ENCODE peak calls at places on chromosome 1, in six cellular contexts. T, B, Z, E, Q and R are unnamed samples.

GRCh38 chr1:203526572-203526971 is 32.6 kb downstream of the OPTC start:
- DNase-seq in E (no peak), Q (no peak), T (no peak), Z (no peak), B (peak), R (no peak)

GRCh38 chr1:41662061-41662655 is 177.7 kb upstream of the EDN2 start:
- DNase-seq in Z (peak), E (peak), T (peak), Q (peak), B (peak), R (peak)

GRCh38 chr1:77539510-77540142 is 142.8 kb downstream of the ZZZ3 start:
- DNase-seq in Q (no peak), B (peak), E (no peak), Z (peak), T (no peak), R (no peak)

GRCh38 chr1:152495066-152495675 is 15.4 kb upstream of the LCE5A start:
- DNase-seq in Z (no peak), E (peak), B (peak), T (no peak), Q (no peak), R (no peak)

GRCh38 chr1:89566761-89567174 is 42.1 kb downstream of the LRRC8B start:
- DNase-seq in B (peak), Q (no peak), E (no peak), T (no peak), Z (peak), R (no peak)

GRCh38 chr1:217630711-217631591 is at the start of the genes GPATCH2 and SPATA17:
- DNase-seq in E (peak), Q (peak), Z (peak), T (peak), B (peak), R (peak)

GRCh38 chr1:53734650-53735211 is 4.2 kb downstream of the GLIS1 start:
- DNase-seq in B (peak), Z (no peak), T (no peak), Q (no peak), E (no peak), R (no peak)

GRCh38 chr1:208235983-208236761 is 8.0 kb downstream of the PLXNA2 start:
- DNase-seq in Q (no peak), T (no peak), E (peak), Z (no peak), B (no peak), R (no peak)

GRCh38 chr1:24870551-24871195 is 59.4 kb downstream of the RUNX3 start:
- DNase-seq in B (no peak), Z (no peak), T (no peak), Q (no peak), E (no peak), R (no peak)

GRCh38 chr1:206883160-206883559 is 14.1 kb upstream of the IL24 start:
- DNase-seq in B (no peak), Q (no peak), T (no peak), Z (no peak), E (no peak), R (no peak)

GRCh38 chr1:77668924-77669449 is 13.5 kb downstream of the ZZZ3 start:
- DNase-seq in T (no peak), E (no peak), B (no peak), Q (no peak), Z (no peak), R (no peak)

GRCh38 chr1:114310771-114311251 is 157.1 kb upstream of the SYT6 start:
- DNase-seq in T (no peak), Q (no peak), Z (no peak), B (no peak), E (no peak), R (no peak)

GRCh38 chr1:180151508-180151907 is 3.2 kb upstream of the QSOX1 start:
- DNase-seq in B (no peak), T (no peak), Q (no peak), Z (no peak), E (no peak), R (no peak)

GRCh38 chr1:99438656-99439055 is 174.4 kb downstream of the PLPPR4 start:
- DNase-seq in E (no peak), Z (no peak), T (no peak), B (no peak), Q (no peak), R (no peak)

GRCh38 chr1:22983944-22984343 is 11.3 kb upstream of the LACTBL1 start:
- DNase-seq in T (no peak), B (no peak), E (no peak), Q (no peak), Z (no peak), R (no peak)

GRCh38 chr1:1171551-1172340 is 1.9 kb upstream of the TTLL10 start:
- DNase-seq in T (no peak), Z (no peak), Q (no peak), E (peak), B (no peak), R (no peak)

GRCh38 chr1:222466150-222466865 is 81.6 kb downstream of the HHIPL2 start:
- DNase-seq in Z (no peak), Q (no peak), E (no peak), T (no peak), B (no peak), R (no peak)

GRCh38 chr1:29195875-29196274 is 14.2 kb upstream of the SRSF4 start:
- DNase-seq in B (no peak), Q (no peak), E (no peak), Z (no peak), T (no peak), R (no peak)

GRCh38 chr1:65724151-65724550 is 68.5 kb upstream of the PDE4B start:
- DNase-seq in Q (no peak), Z (peak), B (peak), E (no peak), T (no peak), R (no peak)

GRCh38 chr1:56340977-56341376 is 238.4 kb downstream of the PLPP3 start:
- DNase-seq in E (no peak), Z (no peak), T (no peak), Q (no peak), B (no peak), R (no peak)

GRCh38 chr1:231265379-231265778 is 24.4 kb downstream of the GNPAT start:
- DNase-seq in E (no peak), Q (no peak), T (no peak), Z (no peak), B (no peak), R (no peak)

GRCh38 chr1:38004284-38005101 is 821 bp downstream of the FHL3 start:
- DNase-seq in T (no peak), Z (no peak), E (peak), Q (no peak), B (peak), R (no peak)

GRCh38 chr1:22273686-22274681 is 131.1 kb upstream of the WNT4 start:
- DNase-seq in E (no peak), Q (no peak), T (no peak), B (no peak), Z (no peak), R (no peak)

GRCh38 chr1:203289281-203289981 is 15.9 kb upstream of the BTG2 start:
- DNase-seq in Q (peak), T (peak), B (peak), E (peak), Z (no peak), R (peak)

GRCh38 chr1:158329807-158330206 is 1.5 kb downstream of the CD1B start:
- DNase-seq in B (no peak), T (no peak), Q (no peak), Z (no peak), E (peak), R (no peak)